ENCODE peak calls at places on chromosome 4, in five cellular contexts. W is GM10248, H is transverse colon, D is B cell, K is IMR-90. P is an unnamed sample.

GRCh38 chr4:40848981-40849380 is 99.2 kb downstream of the NSUN7 start:
- DNase-seq in W (no peak), H (no peak), D (no peak), K (peak), P (no peak)

GRCh38 chr4:152996101-152996500 is 60.0 kb downstream of the FHDC1 start:
- DNase-seq in W (no peak), H (no peak), D (no peak), K (no peak), P (no peak)

GRCh38 chr4:175929932-175930331 is 117.9 kb upstream of the GPM6A start:
- DNase-seq in W (no peak), H (no peak), D (no peak), K (no peak), P (no peak)

GRCh38 chr4:137700751-137701150 is 168.5 kb upstream of the PCDH18 start:
- DNase-seq in W (no peak), H (no peak), D (no peak), K (peak), P (no peak)

GRCh38 chr4:17535906-17536305 is 20.9 kb downstream of the CLRN2 start:
- DNase-seq in W (no peak), H (no peak), D (no peak), K (no peak), P (no peak)

GRCh38 chr4:168893205-168893604 is 116.8 kb downstream of the CBR4 start:
- DNase-seq in W (no peak), H (no peak), D (no peak), K (no peak), P (no peak)

GRCh38 chr4:5389756-5390155 is 318.6 kb downstream of the EVC2 start:
- DNase-seq in W (no peak), H (no peak), D (no peak), K (no peak), P (no peak)

GRCh38 chr4:60605651-60606354 is 594.3 kb upstream of the ADGRL3 start:
- DNase-seq in W (no peak), H (no peak), D (no peak), K (peak), P (no peak)

GRCh38 chr4:177005801-177006230 is 213.1 kb upstream of the VEGFC start:
- DNase-seq in W (no peak), H (no peak), D (no peak), K (peak), P (no peak)

GRCh38 chr4:80125252-80126177 is 52.5 kb upstream of the ANTXR2 start:
- DNase-seq in W (peak), H (peak), D (peak), K (peak), P (no peak)

GRCh38 chr4:172776203-172776896 is 392.3 kb upstream of the GALNT7 start:
- DNase-seq in W (no peak), H (no peak), D (no peak), K (peak), P (no peak)

GRCh38 chr4:81508786-81509574 is 37.3 kb upstream of the RASGEF1B start:
- DNase-seq in W (no peak), H (no peak), D (no peak), K (no peak), P (no peak)

GRCh38 chr4:76654796-76655195 is 219.8 kb downstream of the SHROOM3 start:
- DNase-seq in W (no peak), H (no peak), D (no peak), K (peak), P (no peak)

GRCh38 chr4:6695660-6696581 is 2.2 kb downstream of the S100P start:
- DNase-seq in W (no peak), H (peak), D (no peak), K (peak), P (no peak)

GRCh38 chr4:81694514-81694913 is 222.8 kb upstream of the RASGEF1B start:
- DNase-seq in W (no peak), H (no peak), D (no peak), K (no peak), P (no peak)

GRCh38 chr4:3410401-3411135 is 31.2 kb upstream of the HGFAC start:
- DNase-seq in W (no peak), H (no peak), D (no peak), K (no peak), P (no peak)

GRCh38 chr4:183504930-183505555 is at the start of gene ING2:
- DNase-seq in W (peak), H (no peak), D (peak), K (no peak), P (no peak)

GRCh38 chr4:37836838-37837413 is 10.4 kb downstream of the PGM2 start:
- DNase-seq in W (no peak), H (no peak), D (no peak), K (no peak), P (no peak)

GRCh38 chr4:114132830-114133229 is 153.4 kb upstream of the ARSJ start:
- DNase-seq in W (no peak), H (no peak), D (no peak), K (no peak), P (no peak)
- TF ChIP-seq CTCF in W (no peak), H (no peak), D (peak), K (peak), P (no peak)

DNA sequence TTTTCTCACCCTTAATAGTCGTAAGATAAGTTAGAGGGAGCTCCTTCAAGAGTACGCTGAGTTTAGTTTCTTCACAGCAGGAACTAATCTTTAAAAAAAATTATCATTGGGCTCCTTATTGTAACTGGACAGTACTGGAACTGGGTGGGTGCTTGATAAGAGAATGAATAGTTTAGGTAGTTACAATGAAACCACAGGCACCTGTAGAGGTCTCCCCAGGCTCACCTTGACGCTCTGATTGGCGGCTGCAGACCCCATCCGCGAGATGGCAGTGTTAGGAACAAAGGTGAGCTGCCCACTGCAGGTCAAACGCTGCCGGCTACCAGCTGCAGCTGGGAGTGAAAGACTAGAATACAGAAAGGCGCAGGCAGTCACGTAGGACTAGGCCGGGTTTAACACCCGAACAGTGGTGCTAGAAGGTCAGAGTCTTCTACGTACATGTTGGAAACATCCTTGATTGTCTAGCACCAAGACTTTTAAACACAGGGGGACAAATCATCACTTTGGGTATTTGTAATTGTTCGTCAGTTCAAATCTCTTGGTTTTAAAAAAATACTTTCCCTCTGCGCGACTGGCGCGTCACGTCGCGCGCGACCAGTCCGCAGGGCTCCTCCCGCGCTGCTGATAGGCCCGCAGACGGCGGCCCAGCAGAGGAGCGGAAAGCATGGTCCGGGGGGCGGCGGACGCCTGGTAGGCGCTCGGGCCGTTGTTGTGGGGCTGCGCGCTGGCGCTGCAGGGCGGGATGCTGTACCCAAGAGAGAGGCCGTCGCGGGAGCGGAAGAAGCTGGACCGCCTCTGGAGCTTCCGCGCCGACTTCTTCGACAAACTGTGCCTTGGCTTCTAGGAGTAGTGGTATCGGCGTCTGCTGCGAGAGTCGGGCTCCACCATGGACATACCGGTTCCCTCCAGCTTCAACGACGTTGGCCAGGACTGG is 45.6 kb downstream of the SMARCA5 start:
- DNase-seq in W (peak), H (peak), D (peak), K (peak), P (no peak)
- TF ChIP-seq CTCF in W (peak), H (peak), D (peak), K (peak), P (no peak)

GRCh38 chr4:140335076-140335475 is 38.4 kb upstream of the SCOC start:
- DNase-seq in W (no peak), H (no peak), D (no peak), K (no peak), P (no peak)

GRCh38 chr4:140332734-140333133 is 40.7 kb upstream of the SCOC start:
- DNase-seq in W (no peak), H (no peak), D (no peak), K (peak), P (no peak)

GRCh38 chr4:140330311-140330900 is 43.0 kb upstream of the SCOC start:
- DNase-seq in W (no peak), H (no peak), D (no peak), K (peak), P (no peak)

GRCh38 chr4:140331245-140331644 is 42.2 kb upstream of the SCOC start:
- DNase-seq in W (no peak), H (no peak), D (no peak), K (no peak), P (no peak)

GRCh38 chr4:140333523-140333922 is 39.9 kb upstream of the SCOC start:
- DNase-seq in W (no peak), H (no peak), D (no peak), K (no peak), P (no peak)
- TF ChIP-seq CTCF in W (no peak), H (no peak), D (no peak), K (no peak), P (no peak)

GRCh38 chr4:24856586-24856985 is 56.3 kb downstream of the CCDC149 start:
- DNase-seq in W (peak), H (no peak), D (no peak), K (peak), P (no peak)
- TF ChIP-seq CTCF in W (no peak), H (no peak), D (no peak), K (no peak), P (no peak)

GRCh38 chr4:9764155-9764696 is 17.2 kb upstream of the DRD5 start:
- DNase-seq in W (no peak), H (no peak), D (no peak), K (no peak), P (no peak)

GRCh38 chr4:9762823-9763475 is 18.5 kb upstream of the DRD5 start:
- DNase-seq in W (peak), H (peak), D (peak), K (peak), P (no peak)

GRCh38 chr4:9771069-9771468 is 10.4 kb upstream of the DRD5 start:
- DNase-seq in W (no peak), H (no peak), D (no peak), K (no peak), P (no peak)

GRCh38 chr4:9765091-9765490 is 16.3 kb upstream of the DRD5 start:
- DNase-seq in W (peak), H (peak), D (no peak), K (peak), P (no peak)
- TF ChIP-seq CTCF in W (peak), H (peak), D (no peak), K (peak), P (no peak)

DNA sequence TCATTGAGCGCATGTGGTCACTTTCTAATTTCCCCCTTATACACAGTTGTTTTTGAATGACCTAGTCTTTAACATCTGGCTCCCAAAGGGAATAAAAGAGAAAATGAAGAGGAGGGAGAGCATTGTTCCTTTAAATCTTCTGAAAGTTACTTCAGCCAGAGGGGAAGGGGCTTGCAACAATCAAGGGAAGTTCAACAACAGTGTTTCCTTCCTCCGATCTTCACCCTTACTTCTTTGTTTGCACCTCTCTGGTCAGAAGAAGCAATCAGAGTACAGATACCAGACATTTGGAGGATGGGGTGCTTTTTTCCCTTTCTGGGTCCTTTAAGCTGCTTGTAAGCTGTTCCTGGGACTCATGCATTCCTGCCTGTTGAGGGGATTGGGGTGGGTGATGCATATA is 125.4 kb downstream of the TBC1D19 start:
- DNase-seq in W (no peak), H (no peak), D (no peak), K (no peak), P (no peak)
- TF ChIP-seq CTCF in W (no peak), H (no peak), D (no peak), K (no peak), P (no peak)

GRCh38 chr4:111798840-111799239 is 346.4 kb upstream of the FAM241A start:
- DNase-seq in W (no peak), H (no peak), D (no peak), K (no peak), P (no peak)
- TF ChIP-seq CTCF in W (no peak), H (no peak), D (no peak), K (no peak), P (no peak)

GRCh38 chr4:84683486-84683885 is 100.6 kb downstream of the CDS1 start:
- DNase-seq in W (no peak), H (no peak), D (no peak), K (no peak), P (no peak)
- TF ChIP-seq CTCF in W (no peak), H (no peak), D (no peak), K (no peak), P (no peak)

GRCh38 chr4:55312491-55313101 is 33.4 kb upstream of the SRD5A3 start:
- DNase-seq in W (no peak), H (peak), D (no peak), K (peak), P (no peak)
- TF ChIP-seq CTCF in W (peak), H (peak), D (peak), K (peak), P (no peak)